ENCODE peak calls at places on chromosomes 13 and 19, in nine cellular contexts. E is K562, J is stomach, N is A549, V is ovary, U is SK-N-SH, R is tibial nerve, Q is GM12878, O is sigmoid colon. A is an unnamed sample.
A peak's percentile ranks its signal among the peaks of the same experiment; 100 is the strongest.

GRCh38 chr13:24851546-24851945 is 87.6 kb downstream of the RNF17 start:
- DNase-seq in E (no peak), J (no peak), N (no peak), V (no peak), U (no peak), R (no peak), Q (no peak), O (no peak), A (no peak)

GRCh38 chr19:30406220-30406944 is 34.2 kb downstream of the ZNF536 start:
- DNase-seq in E (peak; percentile 15), J (no peak), N (peak; percentile 69), V (no peak), U (peak; percentile 56), R (no peak), Q (no peak), O (no peak), A (peak; percentile 16)

GRCh38 chr19:1269478-1270167 is 491 bp downstream of the CIRBP start:
- DNase-seq in E (peak; percentile 87), J (peak; percentile 86), N (peak; percentile 64), V (peak; percentile 93), U (peak; percentile 92), R (peak; percentile 72), Q (no peak), O (peak; percentile 95), A (peak; percentile 89)

GRCh38 chr13:20182231-20182846 is 10.4 kb downstream of the GJB2 start:
- DNase-seq in E (peak; percentile 64), J (peak; percentile 48), N (peak; percentile 58), V (no peak), U (peak; percentile 84), R (no peak), Q (peak; percentile 35), O (no peak), A (no peak)

GRCh38 chr19:12772323-12772722 is 3.0 kb downstream of the HOOK2 start:
- DNase-seq in E (no peak), J (no peak), N (no peak), V (no peak), U (no peak), R (no peak), Q (no peak), O (no peak), A (no peak)

GRCh38 chr19:14091086-14091884 is 734 bp upstream of the SAMD1 start:
- DNase-seq in E (peak; percentile 92), J (no peak), N (peak; percentile 62), V (peak; percentile 85), U (peak; percentile 93), R (peak; percentile 59), Q (no peak), O (no peak), A (peak; percentile 89)

GRCh38 chr13:99289674-99290337 is 17.4 kb downstream of the GPR183 start:
- DNase-seq in E (no peak), J (no peak), N (no peak), V (no peak), U (no peak), R (no peak), Q (no peak), O (no peak), A (no peak)

GRCh38 chr19:40754611-40755247 is 3.7 kb downstream of the SNRPA start:
- DNase-seq in E (no peak), J (peak; percentile 60), N (no peak), V (no peak), U (no peak), R (no peak), Q (no peak), O (no peak), A (peak; percentile 77)

GRCh38 chr13:92640936-92641335 is 585.7 kb upstream of the GPC6 start:
- DNase-seq in E (no peak), J (no peak), N (no peak), V (no peak), U (no peak), R (no peak), Q (no peak), O (no peak), A (no peak)

GRCh38 chr19:39696418-39696817 is 7.9 kb upstream of the LGALS14 start:
- DNase-seq in E (no peak), J (no peak), N (no peak), V (no peak), U (no peak), R (no peak), Q (no peak), O (no peak), A (no peak)

GRCh38 chr13:113324336-113324882 is 27.4 kb downstream of the LAMP1 start:
- DNase-seq in E (no peak), J (no peak), N (no peak), V (no peak), U (no peak), R (no peak), Q (no peak), O (no peak), A (no peak)

GRCh38 chr19:33502991-33503790 is 18.4 kb downstream of the PEPD start:
- DNase-seq in E (no peak), J (no peak), N (no peak), V (no peak), U (no peak), R (no peak), Q (no peak), O (peak; percentile 50), A (no peak)

GRCh38 chr13:114269281-114269770 is 12.1 kb upstream of the UPF3A start:
- DNase-seq in E (no peak), J (no peak), N (no peak), V (no peak), U (no peak), R (no peak), Q (no peak), O (no peak), A (no peak)

GRCh38 chr13:113148940-113149503 is 9.4 kb upstream of the PROZ start:
- DNase-seq in E (no peak), J (no peak), N (no peak), V (no peak), U (no peak), R (no peak), Q (no peak), O (no peak), A (no peak)

GRCh38 chr19:3192228-3192635 is 6.5 kb downstream of the NCLN start:
- DNase-seq in E (no peak), J (no peak), N (no peak), V (no peak), U (no peak), R (no peak), Q (no peak), O (no peak), A (no peak)

GRCh38 chr19:35757231-35757748 is 461 bp upstream of the HSPB6 start:
- DNase-seq in E (peak; percentile 48), J (peak; percentile 49), N (peak; percentile 63), V (peak; percentile 95), U (peak; percentile 70), R (peak; percentile 84), Q (no peak), O (peak; percentile 99), A (peak; percentile 74)

GRCh38 chr19:49442793-49443365 is 1.6 kb upstream of the SLC17A7 start:
- DNase-seq in E (peak; percentile 91), J (peak; percentile 90), N (peak; percentile 96), V (peak; percentile 84), U (peak; percentile 91), R (peak; percentile 97), Q (no peak), O (peak; percentile 97), A (peak; percentile 96)

DNA sequence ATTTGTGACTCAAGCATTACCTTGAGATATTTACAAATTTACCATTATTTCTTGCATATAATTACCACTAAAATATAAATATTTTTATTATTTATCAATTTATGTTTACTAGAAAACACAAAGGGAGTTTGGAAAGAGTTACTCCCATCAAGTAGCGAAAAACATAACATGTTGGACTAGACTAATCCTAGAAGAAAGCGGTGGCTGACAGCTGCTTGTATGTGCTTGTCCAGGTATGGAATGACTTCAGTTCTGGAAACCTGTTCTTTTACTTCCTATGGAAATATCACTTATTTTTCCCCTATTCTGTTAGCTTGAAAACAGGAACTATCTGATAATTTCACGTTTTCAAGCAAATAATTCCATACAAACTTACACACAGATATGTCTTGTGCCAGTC is 28.5 kb downstream of the SLITRK1 start:
- DNase-seq in E (no peak), J (no peak), N (no peak), V (no peak), U (no peak), R (no peak), Q (no peak), O (no peak), A (no peak)
- TF ChIP-seq EP300 in E (no peak), J (no peak), N (no peak), V (no peak), U (no peak), R (no peak), Q (no peak), O (no peak), A (no peak)

GRCh38 chr19:53870485-53870844 is 2.8 kb downstream of the MYADM start:
- DNase-seq in E (peak; percentile 46), J (peak; percentile 60), N (no peak), V (no peak), U (no peak), R (no peak), Q (no peak), O (no peak), A (peak; percentile 76)
- H3K27ac ChIP-seq in E (peak overlapping the region; percentile 99), J (peak overlapping the region; percentile 94), N (peak overlapping the region; percentile 94), V (no peak overlapping the region), U (no peak overlapping the region), R (peak overlapping the region; percentile 69), Q (no peak overlapping the region), O (peak overlapping the region; percentile 94), A (peak overlapping the region; percentile 97)

GRCh38 chr13:40048551-40048950 is 393.1 kb downstream of the COG6 start:
- DNase-seq in E (no peak), J (no peak), N (no peak), V (no peak), U (no peak), R (no peak), Q (no peak), O (no peak), A (no peak)
- TF ChIP-seq EP300 in E (no peak), J (no peak), N (no peak), V (no peak), U (no peak), R (no peak), Q (no peak), O (no peak), A (no peak)

DNA sequence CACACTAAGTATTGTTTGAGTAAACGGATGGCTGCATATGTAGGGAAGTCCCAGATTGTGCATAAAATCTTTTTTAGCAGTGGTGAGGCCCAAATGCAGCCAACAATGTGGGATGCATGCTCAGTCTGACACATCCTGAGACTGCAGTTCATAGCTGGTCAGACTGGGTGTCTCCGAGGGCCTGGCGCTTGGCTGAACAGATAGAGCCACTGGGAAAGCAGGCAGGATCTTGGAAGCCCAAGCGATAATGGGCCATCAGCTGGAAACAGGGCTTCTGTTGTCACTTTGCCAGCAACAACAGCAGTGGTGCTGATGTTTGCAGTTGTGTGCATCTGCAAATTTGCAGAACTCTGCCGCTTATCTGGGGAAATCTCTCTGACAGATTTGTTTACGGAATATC is 36.1 kb downstream of the MTUS2 start:
- DNase-seq in E (no peak), J (no peak), N (no peak), V (no peak), U (no peak), R (no peak), Q (no peak), O (no peak), A (no peak)
- H3K27ac ChIP-seq in E (no peak overlapping the region), J (no peak overlapping the region), N (no peak overlapping the region), V (no peak overlapping the region), U (no peak overlapping the region), R (no peak overlapping the region), Q (no peak overlapping the region), O (no peak overlapping the region), A (no peak overlapping the region)

GRCh38 chr19:10115392-10116084 is 4.0 kb downstream of the P2RY11 start:
- DNase-seq in E (no peak), J (no peak), N (no peak), V (no peak), U (peak; percentile 37), R (no peak), Q (no peak), O (no peak), A (no peak)
- TF ChIP-seq EP300 in E (no peak), J (no peak), N (no peak), V (no peak), U (no peak), R (no peak), Q (no peak), O (no peak), A (no peak)